ENCODE peak calls at places on chromosomes 11 and 22, in five cellular contexts. One of them, this sample, is unnamed.

GRCh38 chr22:45071618-45072017 is 61.8 kb upstream of the PHF21B start:
- DNase-seq in NCI-H1105 treated with DMSO at 0.1 percent for 48 hours: no peak
- DNase-seq in A549: no peak
- DNase-seq in BJ: no peak
- DNase-seq in thoracic aorta: no peak
- DNase-seq in this sample: no peak

GRCh38 chr22:43811777-43812148 is 342 bp downstream of the EFCAB6 start:
- DNase-seq in NCI-H1105 treated with DMSO at 0.1 percent for 48 hours: peak; percentile 15
- DNase-seq in A549: no peak
- DNase-seq in BJ: no peak
- DNase-seq in thoracic aorta: no peak
- DNase-seq in this sample: no peak

GRCh38 chr11:108224908-108225786 is 2.3 kb downstream of the ATM start:
- DNase-seq in NCI-H1105 treated with DMSO at 0.1 percent for 48 hours: no peak
- DNase-seq in A549: no peak
- DNase-seq in BJ: no peak
- DNase-seq in thoracic aorta: no peak
- DNase-seq in this sample: peak; percentile 23

GRCh38 chr11:1763796-1764661 is at the start of gene CTSD:
- DNase-seq in NCI-H1105 treated with DMSO at 0.1 percent for 48 hours: peak; percentile 70
- DNase-seq in A549: peak; percentile 84
- DNase-seq in BJ: no peak
- DNase-seq in thoracic aorta: peak; percentile 56
- DNase-seq in this sample: peak; percentile 97

GRCh38 chr22:20571531-20572007 is 64.2 kb downstream of the MED15 start:
- DNase-seq in NCI-H1105 treated with DMSO at 0.1 percent for 48 hours: no peak
- DNase-seq in A549: peak; percentile 21
- DNase-seq in BJ: no peak
- DNase-seq in thoracic aorta: no peak
- DNase-seq in this sample: peak; percentile 47

GRCh38 chr11:70912226-70912840 is 340.0 kb downstream of the SHANK2 start:
- DNase-seq in NCI-H1105 treated with DMSO at 0.1 percent for 48 hours: peak; percentile 26
- DNase-seq in A549: no peak
- DNase-seq in BJ: no peak
- DNase-seq in thoracic aorta: no peak
- DNase-seq in this sample: no peak

GRCh38 chr11:86172894-86173293 is 71.7 kb upstream of the EED start:
- DNase-seq in NCI-H1105 treated with DMSO at 0.1 percent for 48 hours: no peak
- DNase-seq in A549: no peak
- DNase-seq in BJ: no peak
- DNase-seq in thoracic aorta: no peak
- DNase-seq in this sample: no peak

GRCh38 chr11:102026975-102027374 is 20.3 kb upstream of the CFAP300 start:
- DNase-seq in NCI-H1105 treated with DMSO at 0.1 percent for 48 hours: no peak
- DNase-seq in A549: no peak
- DNase-seq in BJ: no peak
- DNase-seq in thoracic aorta: no peak
- DNase-seq in this sample: no peak

GRCh38 chr11:133038850-133039249 is 493.5 kb downstream of the OPCML start:
- DNase-seq in NCI-H1105 treated with DMSO at 0.1 percent for 48 hours: no peak
- DNase-seq in A549: no peak
- DNase-seq in BJ: no peak
- DNase-seq in thoracic aorta: no peak
- DNase-seq in this sample: no peak

GRCh38 chr11:46659908-46660307 is 40.5 kb downstream of the ARHGAP1 start:
- DNase-seq in NCI-H1105 treated with DMSO at 0.1 percent for 48 hours: no peak
- DNase-seq in A549: no peak
- DNase-seq in BJ: no peak
- DNase-seq in thoracic aorta: no peak
- DNase-seq in this sample: no peak

GRCh38 chr11:298406-299065 is 790 bp downstream of the IFITM5 start:
- DNase-seq in NCI-H1105 treated with DMSO at 0.1 percent for 48 hours: no peak
- DNase-seq in A549: no peak
- DNase-seq in BJ: no peak
- DNase-seq in thoracic aorta: no peak
- DNase-seq in this sample: peak; percentile 10

GRCh38 chr11:110972640-110973039 is 260.4 kb upstream of the ARHGAP20 start:
- DNase-seq in NCI-H1105 treated with DMSO at 0.1 percent for 48 hours: no peak
- DNase-seq in A549: peak; percentile 33
- DNase-seq in BJ: no peak
- DNase-seq in thoracic aorta: no peak
- DNase-seq in this sample: no peak

GRCh38 chr22:44389926-44390925 is 77.5 kb upstream of the SHISAL1 start:
- DNase-seq in NCI-H1105 treated with DMSO at 0.1 percent for 48 hours: no peak
- DNase-seq in A549: no peak
- DNase-seq in BJ: no peak
- DNase-seq in thoracic aorta: no peak
- DNase-seq in this sample: no peak

GRCh38 chr11:1271002-1271401 is 38.4 kb downstream of the TOLLIP start:
- DNase-seq in NCI-H1105 treated with DMSO at 0.1 percent for 48 hours: no peak
- DNase-seq in A549: no peak
- DNase-seq in BJ: no peak
- DNase-seq in thoracic aorta: no peak
- DNase-seq in this sample: no peak

GRCh38 chr11:12211331-12212065 is 101.1 kb downstream of the MICAL2 start:
- DNase-seq in NCI-H1105 treated with DMSO at 0.1 percent for 48 hours: no peak
- DNase-seq in A549: no peak
- DNase-seq in BJ: no peak
- DNase-seq in thoracic aorta: no peak
- DNase-seq in this sample: no peak

GRCh38 chr11:61543606-61544306 is 35.2 kb downstream of the LRRC10B start:
- DNase-seq in NCI-H1105 treated with DMSO at 0.1 percent for 48 hours: no peak
- DNase-seq in A549: peak; percentile 62
- DNase-seq in BJ: no peak
- DNase-seq in thoracic aorta: no peak
- DNase-seq in this sample: no peak

GRCh38 chr11:12163181-12163841 is 52.9 kb downstream of the MICAL2 start:
- DNase-seq in NCI-H1105 treated with DMSO at 0.1 percent for 48 hours: no peak
- DNase-seq in A549: peak; percentile 21
- DNase-seq in BJ: peak; percentile 71
- DNase-seq in thoracic aorta: peak; percentile 51
- DNase-seq in this sample: no peak

GRCh38 chr11:36295926-36296325 is at the start of gene PRR5L:
- DNase-seq in NCI-H1105 treated with DMSO at 0.1 percent for 48 hours: no peak
- DNase-seq in A549: no peak
- DNase-seq in BJ: no peak
- DNase-seq in thoracic aorta: no peak
- DNase-seq in this sample: no peak

GRCh38 chr11:8631395-8632110 is 37.5 kb upstream of the STK33 start:
- DNase-seq in NCI-H1105 treated with DMSO at 0.1 percent for 48 hours: no peak
- DNase-seq in A549: no peak
- DNase-seq in BJ: no peak
- DNase-seq in thoracic aorta: no peak
- DNase-seq in this sample: no peak

GRCh38 chr22:42623756-42624446 is 9.2 kb upstream of the POLDIP3 start:
- DNase-seq in NCI-H1105 treated with DMSO at 0.1 percent for 48 hours: no peak
- DNase-seq in A549: no peak
- DNase-seq in BJ: no peak
- DNase-seq in thoracic aorta: no peak
- DNase-seq in this sample: no peak

GRCh38 chr11:33897761-33898403 is 6.0 kb upstream of the LMO2 start:
- DNase-seq in NCI-H1105 treated with DMSO at 0.1 percent for 48 hours: no peak
- DNase-seq in A549: no peak
- DNase-seq in BJ: no peak
- DNase-seq in thoracic aorta: no peak
- DNase-seq in this sample: no peak

GRCh38 chr11:68749061-68749491 is 2.2 kb downstream of the TESMIN start:
- DNase-seq in NCI-H1105 treated with DMSO at 0.1 percent for 48 hours: no peak
- DNase-seq in A549: no peak
- DNase-seq in BJ: no peak
- DNase-seq in thoracic aorta: no peak
- DNase-seq in this sample: no peak

This sample was measured in activated B cell treated with CpG ODN at 0.5 μM for 24 hours.